ENCODE peak calls at places on chromosomes 5 and 9, in eight cellular contexts. A, S, U, F, P, R, I and V are unnamed samples.

GRCh38 chr9:107548298-107549142 is 59.0 kb upstream of the KLF4 start:
- DNase-seq in S (peak), P (no peak), A (no peak), I (no peak), R (peak), U (peak), F (no peak), V (peak)

GRCh38 chr5:111461261-111461671 is 51.1 kb downstream of the STARD4 start:
- DNase-seq in I (no peak), A (peak), R (peak), P (peak), U (no peak), F (no peak), S (no peak), V (no peak)

GRCh38 chr5:163503106-163504090 is 2.0 kb upstream of the MAT2B start:
- DNase-seq in R (peak), I (peak), P (peak), U (peak), A (peak), S (peak), F (peak), V (peak)

GRCh38 chr9:100652850-100653249 is 75.0 kb downstream of the CAVIN4 start:
- DNase-seq in R (no peak), S (no peak), U (no peak), F (no peak), P (no peak), A (no peak), I (no peak), V (no peak)

GRCh38 chr5:79929095-79929494 is 62.0 kb downstream of the MTX3 start:
- DNase-seq in S (no peak), U (no peak), F (no peak), P (no peak), A (no peak), R (no peak), I (no peak), V (no peak)

GRCh38 chr9:87622936-87623335 is 103.0 kb upstream of the CTSL start:
- DNase-seq in A (no peak), I (no peak), U (no peak), R (no peak), S (no peak), P (no peak), F (no peak), V (peak)

GRCh38 chr9:95857122-95857521 is 18.4 kb upstream of the ERCC6L2 start:
- DNase-seq in U (peak), I (no peak), A (no peak), P (no peak), F (no peak), R (no peak), S (no peak), V (no peak)

GRCh38 chr5:135193213-135194125 is 159.4 kb upstream of the PITX1 start:
- DNase-seq in F (no peak), U (no peak), S (no peak), I (peak), A (no peak), R (no peak), P (no peak), V (no peak)

GRCh38 chr5:151063136-151063544 is 17.7 kb downstream of the TNIP1 start:
- DNase-seq in R (no peak), P (no peak), U (no peak), F (no peak), A (no peak), S (no peak), I (no peak), V (peak)

GRCh38 chr5:90096415-90097081 is 313.0 kb downstream of the CETN3 start:
- DNase-seq in P (no peak), I (no peak), R (no peak), A (no peak), U (peak), F (no peak), S (peak), V (peak)

GRCh38 chr5:123472150-123472549 is 39.8 kb upstream of the CSNK1G3 start:
- DNase-seq in S (no peak), U (no peak), A (no peak), R (no peak), F (no peak), P (no peak), I (no peak), V (no peak)

GRCh38 chr5:53616939-53617549 is 56.6 kb downstream of the NDUFS4 start:
- DNase-seq in A (no peak), S (no peak), R (peak), U (no peak), P (no peak), I (no peak), F (no peak), V (peak)

GRCh38 chr9:5642170-5642569 is 13.3 kb downstream of the RIC1 start:
- DNase-seq in R (no peak), U (no peak), F (no peak), P (no peak), A (no peak), I (no peak), S (no peak), V (no peak)

GRCh38 chr5:113147537-113147936 is 170.9 kb downstream of the DCP2 start:
- DNase-seq in S (no peak), A (no peak), I (no peak), R (no peak), F (no peak), U (no peak), P (no peak), V (no peak)

GRCh38 chr5:56305551-56305950 is 72.4 kb upstream of the ANKRD55 start:
- DNase-seq in I (no peak), F (no peak), U (no peak), R (no peak), A (no peak), P (no peak), S (no peak), V (no peak)

GRCh38 chr5:125357660-125358059 is 611.2 kb upstream of the ZNF608 start:
- DNase-seq in A (no peak), U (peak), S (no peak), F (no peak), I (no peak), P (no peak), R (no peak), V (peak)

GRCh38 chr9:136138566-136138965 is 19.9 kb upstream of the TMEM250 start:
- DNase-seq in F (no peak), P (peak), R (peak), A (peak), S (peak), U (no peak), I (peak), V (peak)

GRCh38 chr9:133353548-133353947 is 2.7 kb downstream of the SURF1 start:
- DNase-seq in P (no peak), F (no peak), S (no peak), U (no peak), R (no peak), I (no peak), A (no peak), V (peak)

GRCh38 chr9:32698706-32699277 is 63.3 kb upstream of the TAF1L start:
- DNase-seq in A (no peak), R (no peak), S (peak), P (no peak), I (no peak), F (no peak), U (no peak), V (no peak)

GRCh38 chr5:103908327-103909099 is 345.9 kb upstream of the NUDT12 start:
- DNase-seq in P (no peak), S (no peak), U (no peak), I (no peak), F (no peak), A (no peak), R (no peak), V (no peak)

GRCh38 chr5:107680099-107680498 is 9.4 kb upstream of the EFNA5 start:
- DNase-seq in I (no peak), R (no peak), U (no peak), A (no peak), P (no peak), S (no peak), F (no peak), V (no peak)

GRCh38 chr9:72139233-72139632 is 10.0 kb upstream of the GDA start:
- DNase-seq in I (no peak), R (no peak), A (no peak), U (peak), S (no peak), P (no peak), F (no peak), V (no peak)

GRCh38 chr5:130773813-130774212 is 391.2 kb downstream of the HINT1 start:
- DNase-seq in A (no peak), I (no peak), P (no peak), R (no peak), F (no peak), S (peak), U (peak), V (peak)

GRCh38 chr5:78823196-78823595 is 161.9 kb downstream of the ARSB start:
- DNase-seq in F (no peak), S (no peak), A (no peak), I (no peak), P (no peak), U (no peak), R (no peak), V (no peak)

GRCh38 chr9:84782228-84782866 is 112.8 kb downstream of the NTRK2 start:
- DNase-seq in F (no peak), U (no peak), S (no peak), P (no peak), A (no peak), R (no peak), I (no peak), V (no peak)

GRCh38 chr5:135227064-135228022 is 171.7 kb downstream of the MACROH2A1 start:
- DNase-seq in F (no peak), P (no peak), R (no peak), I (no peak), U (no peak), S (no peak), A (no peak), V (no peak)

GRCh38 chr5:14257995-14258403 is 114.9 kb downstream of the TRIO start:
- DNase-seq in A (no peak), S (no peak), R (no peak), U (no peak), I (no peak), P (no peak), F (no peak), V (no peak)

GRCh38 chr5:101084353-101084752 is 181.3 kb upstream of the ST8SIA4 start:
- DNase-seq in I (no peak), P (no peak), R (no peak), U (no peak), F (no peak), A (no peak), S (no peak), V (no peak)

GRCh38 chr5:87944553-87945320 is 323.9 kb downstream of the TMEM161B start:
- DNase-seq in A (peak), U (no peak), S (no peak), I (no peak), F (peak), R (no peak), P (peak), V (no peak)

GRCh38 chr9:77672183-77672582 is 24.1 kb upstream of the GNA14 start:
- DNase-seq in F (no peak), P (no peak), R (no peak), A (no peak), U (no peak), I (no peak), S (no peak), V (no peak)

GRCh38 chr9:130994135-130994534 is 14.8 kb upstream of the LAMC3 start:
- DNase-seq in A (peak), R (no peak), S (no peak), I (no peak), P (no peak), F (no peak), U (no peak), V (no peak)

GRCh38 chr5:59542841-59543825 is 350.4 kb downstream of the PDE4D start:
- DNase-seq in U (no peak), F (peak), A (no peak), S (no peak), P (no peak), R (no peak), I (no peak), V (no peak)

GRCh38 chr9:71955300-71955915 is 44.0 kb downstream of the C9orf85 start:
- DNase-seq in P (no peak), S (no peak), I (no peak), F (no peak), R (no peak), A (no peak), U (no peak), V (peak)

GRCh38 chr9:88987646-88988045 is 3.6 kb upstream of the S1PR3 start:
- DNase-seq in S (no peak), A (no peak), P (no peak), F (no peak), U (no peak), R (no peak), I (no peak), V (no peak)

GRCh38 chr5:172005708-172006377 is 595 bp downstream of the FBXW11 start:
- DNase-seq in F (peak), P (peak), I (peak), S (no peak), R (peak), A (peak), U (no peak), V (peak)

GRCh38 chr9:127684576-127684975 is 22.2 kb upstream of the CFAP157 start:
- DNase-seq in R (no peak), A (no peak), P (no peak), I (no peak), S (no peak), U (no peak), F (no peak), V (no peak)